ENCODE peak calls at places on chromosomes 13 and 19, in seven cellular contexts. D is endodermal cell, U is glutamatergic neuron, N is HFFc6, A is mammary epithelial cell, I is breast epithelium, F is choroid plexus epithelial cell. X is an unnamed sample.

GRCh38 chr19:46732966-46733692 is 12.7 kb upstream of the FKRP start:
- DNase-seq in U (no peak), I (no peak), A (no peak), D (no peak), F (peak; percentile 86), N (no peak), X (no peak)

GRCh38 chr13:36219883-36220282 is 5.5 kb upstream of the SOHLH2 start:
- DNase-seq in I (no peak), F (no peak), U (no peak), D (no peak), A (no peak), N (no peak), X (no peak)

GRCh38 chr19:47512183-47512947 is 2.5 kb downstream of the NAPA start:
- DNase-seq in D (peak; percentile 34), U (no peak), A (no peak), I (no peak), F (peak; percentile 45), N (peak; percentile 25), X (peak; percentile 80)

GRCh38 chr19:44738603-44739585 is 9.6 kb upstream of the BCL3 start:
- DNase-seq in A (no peak), U (no peak), F (no peak), N (no peak), D (no peak), I (no peak), X (no peak)

GRCh38 chr19:6318772-6319171 is 14.6 kb downstream of the ACER1 start:
- DNase-seq in D (no peak), U (no peak), A (peak; percentile 37), I (no peak), N (peak; percentile 4), F (peak; percentile 27), X (peak; percentile 6)

GRCh38 chr13:109938255-109938936 is 152.0 kb upstream of the IRS2 start:
- DNase-seq in I (no peak), N (peak; percentile 63), F (peak; percentile 85), D (no peak), U (no peak), A (peak; percentile 75), X (peak; percentile 78)

GRCh38 chr13:25080773-25081172 is 15.2 kb upstream of the PABPC3 start:
- DNase-seq in U (no peak), N (no peak), F (no peak), D (no peak), I (no peak), A (no peak), X (no peak)

GRCh38 chr13:72384879-72385278 is 342.6 kb downstream of the MZT1 start:
- DNase-seq in I (no peak), D (no peak), F (peak; percentile 75), A (peak; percentile 75), N (peak; percentile 24), U (no peak), X (peak; percentile 54)

GRCh38 chr19:39951065-39951650 is 16.7 kb upstream of the FCGBP start:
- DNase-seq in U (no peak), N (no peak), A (no peak), F (no peak), I (no peak), D (no peak), X (no peak)

GRCh38 chr13:41520016-41520698 is 62.8 kb downstream of the RGCC start:
- DNase-seq in U (no peak), F (no peak), I (no peak), N (no peak), D (no peak), A (no peak), X (peak; percentile 20)

DNA sequence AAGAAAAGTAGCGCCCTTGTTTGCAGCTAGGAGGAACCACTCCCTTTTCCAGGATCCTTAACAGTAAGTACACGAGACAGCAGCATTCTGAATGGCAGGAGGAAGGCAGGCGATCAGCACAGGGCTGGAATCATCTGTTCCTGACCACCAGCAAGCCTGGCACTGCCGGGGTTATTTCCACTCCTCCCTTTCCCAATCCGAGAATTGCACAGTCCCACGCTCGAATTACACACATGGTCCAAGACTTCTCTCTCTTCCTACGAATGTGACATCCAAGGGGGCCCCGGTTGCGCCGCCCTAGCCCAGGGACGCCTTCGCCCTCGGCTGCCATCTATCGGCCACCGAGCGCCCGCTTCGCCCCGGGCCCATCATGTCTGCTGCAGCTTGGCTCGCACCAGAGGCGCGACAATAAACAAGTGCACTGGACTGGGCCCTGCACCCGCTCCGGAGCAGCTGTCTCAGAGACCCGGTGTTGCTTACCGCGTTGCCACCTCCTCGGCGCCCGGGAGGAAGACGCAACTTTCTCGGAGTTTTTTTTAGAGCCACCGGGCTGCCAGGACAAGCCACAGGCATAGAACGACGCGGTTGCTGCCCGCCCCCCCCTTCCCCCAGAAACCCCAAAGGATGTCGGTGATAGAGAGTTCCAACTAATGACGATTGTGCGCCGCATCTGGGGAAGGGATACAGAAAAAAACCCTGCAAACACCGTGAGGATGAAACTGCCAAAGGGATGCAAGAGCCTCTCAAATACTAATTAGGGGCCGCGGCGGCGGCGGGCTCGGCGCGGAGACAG is at the start of gene SLITRK5:
- DNase-seq in U (peak; percentile 95), F (peak; percentile 64), A (peak; percentile 46), D (peak; percentile 96), I (peak; percentile 64), N (peak; percentile 19), X (peak; percentile 37)
- TF ChIP-seq CTCF in U (peak; percentile 78), F (peak; percentile 84), A (peak; percentile 89), D (peak; percentile 97), I (peak; percentile 46), N (peak; percentile 79), X (peak; percentile 69)

GRCh38 chr19:662962-663681 is at the start of gene RNF126:
- DNase-seq in D (peak; percentile 97), F (peak; percentile 92), A (peak; percentile 87), U (peak; percentile 91), I (peak; percentile 97), N (peak; percentile 76), X (peak; percentile 91)
- TF ChIP-seq CTCF in D (no peak), F (no peak), A (no peak), U (no peak), I (no peak), N (no peak), X (no peak)

GRCh38 chr19:13872339-13872694 is 4.6 kb upstream of the NANOS3 start:
- DNase-seq in D (no peak), U (no peak), I (no peak), A (no peak), F (no peak), N (no peak), X (no peak)

GRCh38 chr19:13873776-13874515 is 3.0 kb upstream of the NANOS3 start:
- DNase-seq in F (no peak), D (peak; percentile 44), N (no peak), U (no peak), A (no peak), I (peak; percentile 68), X (no peak)

GRCh38 chr19:13869324-13869723 is 7.6 kb upstream of the NANOS3 start:
- DNase-seq in U (no peak), F (no peak), D (no peak), I (no peak), N (no peak), A (no peak), X (no peak)

GRCh38 chr19:13875824-13876223 is 1.1 kb upstream of the NANOS3 start:
- DNase-seq in A (no peak), F (no peak), U (no peak), I (no peak), D (no peak), N (no peak), X (no peak)

GRCh38 chr19:13872695-13873389 is 4.1 kb upstream of the NANOS3 start:
- DNase-seq in I (no peak), D (peak; percentile 91), A (no peak), F (no peak), N (no peak), U (no peak), X (no peak)
- TF ChIP-seq CTCF in I (no peak), D (peak; percentile 35), A (peak; percentile 5), F (peak; percentile 44), N (peak; percentile 17), U (no peak), X (peak; percentile 18)

GRCh38 chr13:46551410-46552301 is 1.3 kb upstream of the LRCH1 start:
- DNase-seq in F (peak; percentile 80), D (peak; percentile 90), U (peak; percentile 89), A (peak; percentile 56), N (peak; percentile 79), I (peak; percentile 83), X (peak; percentile 84)
- TF ChIP-seq CTCF in F (peak; percentile 93), D (peak; percentile 94), U (peak; percentile 85), A (peak; percentile 94), N (peak; percentile 92), I (peak; percentile 63), X (peak; percentile 98)

DNA sequence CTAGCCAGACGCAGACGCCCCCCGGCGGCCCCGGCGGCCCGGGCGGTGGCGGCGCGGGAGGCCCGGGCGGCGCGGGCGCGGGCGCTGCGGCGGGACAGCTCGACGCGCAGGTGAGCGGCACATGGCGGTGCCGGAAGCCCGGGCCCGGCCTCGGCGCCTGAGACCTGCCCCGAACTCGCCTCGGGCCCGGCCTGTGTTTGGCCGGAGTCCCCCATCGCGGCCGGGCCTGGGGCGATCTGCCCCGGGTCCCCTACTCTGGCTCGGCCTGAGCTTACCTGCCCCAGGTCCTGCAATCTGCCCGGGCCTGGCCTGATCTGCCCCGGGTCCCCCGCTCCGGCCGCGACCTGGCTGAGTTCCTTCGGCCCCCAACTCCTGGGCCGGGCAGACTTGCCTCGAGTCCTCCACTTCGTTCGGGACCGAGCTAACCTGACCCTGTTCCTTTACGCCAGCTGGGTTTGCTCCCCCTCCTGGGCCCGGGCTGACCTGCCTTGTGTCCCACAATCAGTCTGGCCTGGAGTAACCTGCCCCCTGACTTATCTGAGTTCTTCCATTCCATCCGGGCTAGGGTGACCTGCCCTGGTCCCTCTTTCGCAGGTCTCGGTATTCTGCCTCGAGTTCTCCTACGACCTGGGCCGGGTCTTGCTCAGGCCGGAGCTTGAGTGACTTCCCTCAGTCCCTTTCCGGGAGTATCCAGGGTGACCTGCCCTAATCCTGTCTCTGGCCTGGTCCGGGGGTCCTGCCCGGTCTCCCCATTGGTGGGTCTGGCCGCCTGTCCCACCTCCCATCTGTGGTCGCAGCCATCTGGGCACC is 777 bp downstream of the UPF1 start:
- DNase-seq in D (peak; percentile 86), N (peak; percentile 33), A (peak; percentile 23), I (no peak), U (peak; percentile 47), F (no peak), X (peak; percentile 25)
- TF ChIP-seq CTCF in D (peak; percentile 60), N (peak; percentile 53), A (peak; percentile 38), I (no peak), U (no peak), F (peak; percentile 34), X (peak; percentile 25)

GRCh38 chr13:30679483-30680330 is 55.6 kb upstream of the ALOX5AP start:
- DNase-seq in I (no peak), N (no peak), D (peak; percentile 77), A (no peak), U (peak; percentile 50), F (peak; percentile 75), X (peak; percentile 32)
- TF ChIP-seq CTCF in I (peak; percentile 35), N (peak; percentile 71), D (peak; percentile 82), A (peak; percentile 78), U (peak; percentile 34), F (peak; percentile 91), X (peak; percentile 70)